ENCODE peak calls at places on chromosomes 4 and X, in seven cellular contexts. E, Y, B, J, S, W and N are unnamed samples. For H3K4me1, the result is how much of the 10 kb centered on the place peaks cover.

GRCh38 chr4:154985673-154986072 is 204.6 kb downstream of the RBM46 start:
- DNase-seq in E (no peak), Y (peak), B (no peak), J (no peak), S (no peak), W (no peak), N (no peak)

GRCh38 chrX:122238801-122239200 is 945.3 kb upstream of the GRIA3 start:
- DNase-seq in E (no peak), Y (no peak), B (no peak), J (no peak), S (no peak), W (no peak), N (no peak)

GRCh38 chr4:909821-910220 is 22.3 kb downstream of the GAK start:
- DNase-seq in E (no peak), Y (no peak), B (no peak), J (no peak), S (no peak), W (no peak), N (no peak)

GRCh38 chr4:137703225-137703624 is 170.9 kb upstream of the PCDH18 start:
- DNase-seq in E (no peak), Y (peak), B (no peak), J (no peak), S (no peak), W (no peak), N (no peak)

GRCh38 chrX:53718073-53718472 is 31.6 kb upstream of the HUWE1 start:
- DNase-seq in E (no peak), Y (no peak), B (no peak), J (no peak), S (no peak), W (no peak), N (no peak)

GRCh38 chrX:150940844-150941495 is 42.2 kb upstream of the HMGB3 start:
- DNase-seq in E (no peak), Y (no peak), B (no peak), J (no peak), S (no peak), W (no peak), N (no peak)

GRCh38 chrX:109485470-109486340 is 3.8 kb upstream of the GUCY2F start:
- DNase-seq in E (peak), Y (peak), B (no peak), J (no peak), S (peak), W (peak), N (peak)

GRCh38 chr4:181952478-181952877 is 290.7 kb upstream of the TENM3 start:
- DNase-seq in E (no peak), Y (peak), B (no peak), J (no peak), S (peak), W (no peak), N (no peak)

GRCh38 chr4:172515266-172515879 is 653.2 kb upstream of the GALNT7 start:
- DNase-seq in E (no peak), Y (no peak), B (peak), J (no peak), S (peak), W (no peak), N (no peak)

GRCh38 chrX:39850630-39851152 is 247.1 kb downstream of the BCOR start:
- DNase-seq in E (no peak), Y (peak), B (no peak), J (no peak), S (peak), W (peak), N (no peak)

GRCh38 chrX:108735087-108735679 is 1.2 kb downstream of the IRS4 start:
- DNase-seq in E (peak), Y (no peak), B (no peak), J (no peak), S (no peak), W (no peak), N (no peak)

GRCh38 chr4:77922158-77923094 is 59.8 kb downstream of the MRPL1 start:
- DNase-seq in E (no peak), Y (peak), B (no peak), J (no peak), S (peak), W (no peak), N (no peak)

GRCh38 chr4:75048208-75048879 is 115.4 kb downstream of the PARM1 start:
- DNase-seq in E (no peak), Y (no peak), B (no peak), J (no peak), S (no peak), W (no peak), N (no peak)

GRCh38 chrX:1181131-1181530 is 31.3 kb downstream of the CRLF2 start:
- DNase-seq in E (no peak), Y (no peak), B (no peak), J (no peak), S (no peak), W (peak), N (no peak)

GRCh38 chr4:150033937-150034336 is 44.3 kb upstream of the DCLK2 start:
- DNase-seq in E (no peak), Y (peak), B (no peak), J (no peak), S (peak), W (no peak), N (no peak)

GRCh38 chr4:9758641-9759317 is 22.7 kb upstream of the DRD5 start:
- DNase-seq in E (no peak), Y (no peak), B (no peak), J (no peak), S (no peak), W (no peak), N (no peak)

GRCh38 chr4:78551420-78552351 is at the start of gene ANXA3:
- DNase-seq in E (peak), Y (no peak), B (no peak), J (peak), S (no peak), W (peak), N (no peak)

GRCh38 chr4:15654556-15655222 is 468 bp downstream of the FBXL5 start:
- DNase-seq in E (peak), Y (peak), B (no peak), J (peak), S (peak), W (peak), N (peak)

GRCh38 chr4:182297659-182298058 is 54.5 kb downstream of the TENM3 start:
- DNase-seq in E (no peak), Y (peak), B (no peak), J (no peak), S (peak), W (no peak), N (no peak)

GRCh38 chr4:10333942-10334341 is 123.3 kb downstream of the ZNF518B start:
- DNase-seq in E (no peak), Y (no peak), B (peak), J (no peak), S (no peak), W (no peak), N (no peak)

GRCh38 chr4:52059372-52059771 is 8.3 kb downstream of the SPATA18 start:
- DNase-seq in E (no peak), Y (peak), B (no peak), J (no peak), S (peak), W (no peak), N (no peak)

GRCh38 chrX:10393899-10394298 is 226.5 kb downstream of the MID1 start:
- DNase-seq in E (no peak), Y (no peak), B (no peak), J (no peak), S (peak), W (no peak), N (no peak)

GRCh38 chr4:81040175-81040659 is 9.7 kb downstream of the BMP3 start:
- DNase-seq in E (no peak), Y (peak), B (no peak), J (no peak), S (peak), W (peak), N (no peak)

GRCh38 chr4:140108243-140108642 is 45.7 kb downstream of the MAML3 start:
- DNase-seq in E (no peak), Y (no peak), B (no peak), J (no peak), S (no peak), W (no peak), N (no peak)

GRCh38 chr4:176238819-176239218 is 30.2 kb downstream of the ASB5 start:
- DNase-seq in E (no peak), Y (no peak), B (no peak), J (no peak), S (peak), W (no peak), N (no peak)

GRCh38 chr4:12712648-12713339 is 771.3 kb downstream of the RAB28 start:
- DNase-seq in E (no peak), Y (no peak), B (no peak), J (no peak), S (no peak), W (no peak), N (no peak)

GRCh38 chr4:37802068-37802666 is 24.3 kb upstream of the PGM2 start:
- DNase-seq in E (peak), Y (peak), B (peak), J (no peak), S (peak), W (no peak), N (no peak)

GRCh38 chr4:124334119-124334518 is 378.4 kb downstream of the ANKRD50 start:
- DNase-seq in E (no peak), Y (peak), B (peak), J (no peak), S (peak), W (no peak), N (no peak)

GRCh38 chr4:40301592-40301991 is 33.5 kb upstream of the CHRNA9 start:
- DNase-seq in E (no peak), Y (no peak), B (no peak), J (no peak), S (no peak), W (peak), N (peak)

GRCh38 chr4:32858971-32859370 is 2138.8 kb downstream of the PCDH7 start:
- DNase-seq in E (no peak), Y (peak), B (no peak), J (no peak), S (peak), W (no peak), N (no peak)

GRCh38 chrX:114583646-114584433 is at the start of gene HTR2C:
- DNase-seq in E (no peak), Y (no peak), B (no peak), J (no peak), S (no peak), W (no peak), N (no peak)

GRCh38 chr4:169103966-169104412 is 93.9 kb upstream of the CBR4 start:
- DNase-seq in E (no peak), Y (no peak), B (peak), J (no peak), S (no peak), W (no peak), N (no peak)
- H3K27ac ChIP-seq in E (no peak), Y (no peak), B (no peak), J (no peak), S (no peak), W (no peak), N (no peak)

GRCh38 chr4:73458184-73459047 is 22.4 kb downstream of the AFP start:
- DNase-seq in E (no peak), Y (no peak), B (no peak), J (no peak), S (no peak), W (no peak), N (no peak)

GRCh38 chr4:73456177-73457022 is 20.4 kb downstream of the AFP start:
- DNase-seq in E (no peak), Y (no peak), B (no peak), J (no peak), S (no peak), W (no peak), N (no peak)

GRCh38 chr4:73459048-73459421 is 22.5 kb upstream of the AFM start:
- DNase-seq in E (no peak), Y (no peak), B (no peak), J (no peak), S (no peak), W (no peak), N (no peak)

GRCh38 chr4:73460913-73461522 is 20.5 kb upstream of the AFM start:
- DNase-seq in E (no peak), Y (no peak), B (no peak), J (no peak), S (no peak), W (no peak), N (no peak)
- H3K4me1 ChIP-seq in E (under half), Y (under half), B (under half), J (under half), S (under half), W (under half), N (under half)

GRCh38 chrX:153704021-153704526 is 16.3 kb downstream of the SLC6A8 start:
- DNase-seq in E (no peak), Y (no peak), B (no peak), J (no peak), S (no peak), W (no peak), N (no peak)

GRCh38 chrX:153707406-153707805 is 16.8 kb downstream of the BCAP31 start:
- DNase-seq in E (no peak), Y (no peak), B (no peak), J (no peak), S (no peak), W (no peak), N (no peak)

GRCh38 chrX:153706799-153707198 is 17.4 kb downstream of the BCAP31 start:
- DNase-seq in E (no peak), Y (no peak), B (no peak), J (no peak), S (no peak), W (no peak), N (no peak)

GRCh38 chrX:153709726-153710674 is 14.2 kb downstream of the BCAP31 start:
- DNase-seq in E (no peak), Y (no peak), B (no peak), J (no peak), S (no peak), W (no peak), N (no peak)

DNA sequence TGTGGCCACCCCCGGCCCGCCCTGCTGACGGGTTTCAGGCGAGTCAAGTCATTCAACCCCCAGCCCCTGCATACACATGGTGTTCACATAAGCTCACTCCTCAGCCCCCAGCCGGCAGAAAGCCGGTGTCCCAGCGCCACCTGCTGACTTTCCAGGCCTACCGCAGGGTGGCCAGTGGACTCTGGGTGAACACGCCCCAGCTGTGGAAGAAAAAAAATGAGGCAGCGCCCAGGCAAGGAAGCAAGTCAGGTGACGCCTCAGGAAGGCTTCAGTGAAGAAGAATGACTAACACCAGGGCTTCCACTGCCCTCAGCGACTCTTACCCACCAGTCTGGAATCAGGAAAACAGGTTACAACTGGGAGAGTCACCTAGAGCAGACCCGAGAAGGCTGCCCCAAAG is 15.8 kb downstream of the BCAP31 start:
- DNase-seq in E (peak), Y (peak), B (no peak), J (peak), S (peak), W (peak), N (peak)
- H3K27ac ChIP-seq in E (no peak), Y (no peak), B (no peak), J (no peak), S (no peak), W (peak), N (peak)

DNA sequence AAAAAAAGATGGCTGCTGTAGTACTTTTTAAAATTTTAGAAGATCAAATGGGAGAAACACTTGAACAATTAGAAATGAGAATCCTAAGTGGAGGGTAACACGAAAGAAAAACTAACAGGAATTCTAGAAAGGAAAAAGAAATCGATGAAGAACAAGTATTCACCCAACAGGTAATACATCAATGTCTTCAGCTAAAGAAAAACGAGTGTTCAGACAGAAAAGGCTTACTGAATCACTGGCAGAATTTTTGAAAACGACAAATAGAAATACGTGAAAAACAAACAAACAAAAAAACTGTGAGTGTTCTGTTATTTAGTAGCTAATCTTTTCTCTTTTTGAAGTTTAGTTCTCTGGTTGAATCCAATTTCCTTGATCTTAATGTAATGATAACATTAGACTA is 1.8 kb downstream of the MAD2L1 start:
- DNase-seq in E (no peak), Y (no peak), B (no peak), J (no peak), S (no peak), W (no peak), N (no peak)
- H3K4me1 ChIP-seq in E (under half), Y (under half), B (under half), J (under half), S (under half), W (under half), N (under half)

GRCh38 chr4:135243960-135244561 is 1042.5 kb upstream of the PABPC4L start:
- DNase-seq in E (no peak), Y (peak), B (no peak), J (no peak), S (peak), W (no peak), N (no peak)
- H3K27ac ChIP-seq in E (no peak), Y (no peak), B (no peak), J (no peak), S (no peak), W (no peak), N (no peak)

GRCh38 chr4:83558693-83559092 is 22.8 kb downstream of the GPAT3 start:
- DNase-seq in E (no peak), Y (peak), B (no peak), J (no peak), S (peak), W (no peak), N (no peak)
- H3K4me1 ChIP-seq in E (under half), Y (under half), B (under half), J (half or more), S (under half), W (under half), N (under half)

GRCh38 chrX:107563851-107564250 is 64.5 kb upstream of the PRPS1 start:
- DNase-seq in E (no peak), Y (no peak), B (no peak), J (no peak), S (no peak), W (no peak), N (no peak)

GRCh38 chrX:107559506-107559905 is 68.8 kb upstream of the PRPS1 start:
- DNase-seq in E (no peak), Y (no peak), B (no peak), J (no peak), S (peak), W (no peak), N (no peak)

GRCh38 chrX:107565005-107565404 is 63.3 kb upstream of the PRPS1 start:
- DNase-seq in E (no peak), Y (no peak), B (no peak), J (no peak), S (no peak), W (no peak), N (no peak)

GRCh38 chrX:107562482-107562881 is 65.8 kb upstream of the PRPS1 start:
- DNase-seq in E (no peak), Y (peak), B (no peak), J (no peak), S (peak), W (no peak), N (no peak)

GRCh38 chrX:107561468-107562215 is 66.7 kb upstream of the PRPS1 start:
- DNase-seq in E (no peak), Y (no peak), B (no peak), J (no peak), S (peak), W (no peak), N (no peak)
- H3K27ac ChIP-seq in E (no peak), Y (no peak), B (no peak), J (no peak), S (peak), W (no peak), N (no peak)